ENCODE peak calls at places on chromosomes 11 and 22, in five cellular contexts. H, U, G, M and F are unnamed samples.

GRCh38 chr22:26377170-26377825 is 51.8 kb upstream of the ASPHD2 start:
- DNase-seq in U (no peak), M (peak; percentile 54), G (no peak), H (no peak), F (no peak)

GRCh38 chr11:22832315-22833041 is 2.9 kb upstream of the SVIP start:
- DNase-seq in U (no peak), H (no peak), G (peak; percentile 22), M (no peak), F (no peak)

GRCh38 chr22:19974935-19975706 is 33.5 kb upstream of the TXNRD2 start:
- DNase-seq in H (no peak), U (no peak), M (peak; percentile 41), G (no peak), F (peak; percentile 94)

GRCh38 chr22:43014062-43014875 is 680 bp downstream of the PACSIN2 start:
- DNase-seq in H (peak; percentile 54), U (no peak), G (peak; percentile 55), M (peak; percentile 65), F (peak; percentile 51)

GRCh38 chr11:86515297-86516094 is 140.8 kb downstream of the CCDC81 start:
- DNase-seq in G (peak; percentile 95), U (peak; percentile 91), M (peak; percentile 93), H (no peak), F (peak; percentile 69)

GRCh38 chr11:26730711-26731460 is 9.0 kb upstream of the SLC5A12 start:
- DNase-seq in M (no peak), G (peak; percentile 48), H (no peak), U (peak; percentile 1), F (no peak)

GRCh38 chr22:41713004-41713403 is 13.7 kb downstream of the MEI1 start:
- DNase-seq in H (no peak), U (no peak), M (no peak), G (no peak), F (peak; percentile 81)

GRCh38 chr11:67382481-67383136 is 9.2 kb upstream of the RAD9A start:
- DNase-seq in M (peak; percentile 80), U (peak; percentile 69), G (peak; percentile 79), H (peak; percentile 75), F (peak; percentile 65)

DNA sequence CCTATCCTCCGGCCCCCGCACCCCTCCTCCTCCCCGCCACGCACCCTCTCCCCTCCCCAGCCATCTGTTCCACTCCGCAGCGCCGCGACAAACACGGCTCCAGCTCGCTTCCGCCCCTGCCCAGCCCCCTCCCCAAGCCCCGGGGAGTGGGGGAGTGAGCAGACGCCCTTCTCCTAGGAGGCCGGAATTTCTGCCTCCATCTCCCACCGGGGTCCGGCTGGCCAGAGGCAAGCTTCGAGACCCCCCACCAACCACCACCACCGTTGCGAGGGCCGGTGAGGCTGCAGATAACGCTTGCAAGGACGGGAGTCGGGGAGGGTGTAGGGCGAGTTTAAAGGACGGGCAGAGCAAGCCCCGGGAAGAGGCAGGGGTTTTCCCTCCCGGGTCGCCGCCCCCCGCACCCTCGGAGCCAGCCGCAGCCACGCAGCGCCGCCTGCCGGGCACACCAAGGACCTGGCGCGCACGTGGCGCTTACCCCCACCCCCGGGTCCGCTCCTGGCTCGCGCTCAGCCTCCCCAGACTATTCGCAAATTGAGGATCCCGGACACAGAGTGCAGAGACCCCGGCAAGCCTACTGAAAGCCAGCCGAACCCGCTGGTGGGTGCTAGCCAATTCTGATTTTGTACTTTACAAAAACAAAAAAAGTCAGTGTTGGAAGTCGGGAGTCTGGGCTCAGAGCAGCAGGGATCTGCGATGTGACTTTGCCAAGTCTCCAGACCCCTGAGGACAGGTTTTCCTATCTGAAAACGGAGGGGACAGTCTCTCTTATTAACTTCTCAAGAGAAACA is 22.6 kb downstream of the RTN4RL2 start:
- DNase-seq in G (peak; percentile 45), H (peak; percentile 55), M (peak; percentile 69), U (peak; percentile 21), F (peak; percentile 46)
- H2BK120ac ChIP-seq in G (no peak overlapping the region), H (peak overlapping the region; percentile 64), M (peak overlapping the region; percentile 33), U (no peak overlapping the region), F (no peak overlapping the region)

DNA sequence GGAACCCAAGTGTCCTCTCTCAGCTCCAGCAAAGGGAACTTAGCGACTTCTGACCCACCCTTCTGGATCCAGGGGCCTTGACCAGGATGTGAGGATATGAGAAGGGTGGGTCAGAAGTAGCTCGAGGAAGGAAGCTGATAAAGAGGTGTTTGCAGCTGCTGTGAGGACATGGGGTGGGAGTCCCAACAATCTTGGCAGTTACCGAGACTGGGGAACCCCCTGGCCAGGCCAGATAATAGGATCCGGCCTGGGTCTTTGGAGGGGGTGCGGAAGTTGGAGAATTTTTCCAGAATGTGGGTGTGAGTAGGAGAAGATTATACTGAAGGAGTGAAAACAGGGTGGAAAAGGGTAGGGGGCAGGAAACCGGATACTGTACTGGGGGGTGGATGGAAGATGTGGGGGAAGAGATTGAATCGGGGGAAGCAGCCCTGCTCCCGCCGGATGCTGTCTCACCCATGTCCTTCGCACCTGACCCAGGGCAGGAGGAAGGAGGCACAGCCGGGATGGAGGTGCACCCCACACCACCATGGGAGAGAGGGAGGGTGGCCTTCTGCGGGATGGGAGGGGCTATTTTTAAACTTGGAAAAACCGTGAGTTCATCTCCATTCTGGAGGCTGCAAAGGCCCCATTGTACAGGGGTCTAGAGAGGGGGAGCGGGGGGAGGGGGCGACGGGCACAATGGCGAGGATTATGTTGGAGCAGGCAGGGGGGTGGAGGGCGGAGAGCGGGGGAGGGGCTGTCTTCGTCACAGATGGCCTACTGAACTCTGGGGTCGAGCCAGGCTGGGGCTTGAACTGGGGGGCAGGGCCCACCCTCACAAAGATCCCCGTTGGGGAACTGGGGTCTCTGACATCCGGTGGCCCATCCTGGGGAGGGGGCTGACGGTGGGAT is 3.0 kb upstream of the MCAM start:
- DNase-seq in H (no peak), U (no peak), M (peak; percentile 51), G (no peak), F (no peak)
- H3K4me3 ChIP-seq in H (no peak overlapping the region), U (no peak overlapping the region), M (no peak overlapping the region), G (no peak overlapping the region), F (no peak overlapping the region)

GRCh38 chr11:44942029-44942710 is 8.5 kb downstream of the TP53I11 start:
- DNase-seq in U (no peak), H (no peak), M (no peak), G (no peak), F (no peak)
- H2AK5ac ChIP-seq in U (peak overlapping the region; percentile 28), H (peak overlapping the region; percentile 83), M (peak overlapping the region; percentile 39), G (peak overlapping the region; percentile 62), F (no peak overlapping the region)

DNA sequence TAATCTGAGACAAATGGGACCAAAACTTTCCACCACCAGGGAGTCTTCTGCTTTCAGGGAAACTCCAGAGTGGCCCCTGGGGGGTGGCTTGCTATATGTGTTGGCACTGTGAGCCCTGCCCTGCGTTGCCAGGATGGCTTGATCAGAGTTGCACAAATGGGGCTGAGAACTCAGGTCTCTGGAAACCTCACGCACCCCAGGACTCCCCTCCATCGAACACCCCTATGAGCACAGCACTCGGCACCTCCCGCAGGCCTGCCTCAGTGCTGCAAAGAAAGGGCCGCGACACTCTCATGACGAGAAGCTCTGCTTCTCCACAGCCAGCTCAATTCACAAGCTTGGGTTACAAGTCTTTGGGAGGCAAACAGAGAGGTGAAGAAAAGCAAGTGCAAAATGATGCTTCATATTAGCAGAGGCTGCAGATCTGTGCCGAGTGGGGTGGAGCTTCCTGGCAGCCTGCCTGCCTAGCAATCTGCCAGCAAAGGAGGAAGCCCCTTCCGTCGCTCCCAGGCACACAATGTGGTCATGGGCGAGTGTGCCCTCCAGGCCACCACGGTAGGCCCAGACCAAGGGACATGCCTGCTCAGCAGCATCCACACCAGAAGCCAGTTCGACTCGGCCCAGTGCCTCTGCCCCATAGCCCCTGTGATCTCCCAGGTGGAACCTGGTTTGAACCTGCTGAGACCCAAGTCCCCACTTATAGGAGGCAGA is 55.7 kb downstream of the MYH9 start:
- DNase-seq in U (peak; percentile 49), M (peak; percentile 50), G (peak; percentile 59), H (no peak), F (no peak)
- H2BK120ac ChIP-seq in U (peak overlapping the region; percentile 97), M (no peak overlapping the region), G (peak overlapping the region; percentile 56), H (no peak overlapping the region), F (peak overlapping the region; percentile 94)

DNA sequence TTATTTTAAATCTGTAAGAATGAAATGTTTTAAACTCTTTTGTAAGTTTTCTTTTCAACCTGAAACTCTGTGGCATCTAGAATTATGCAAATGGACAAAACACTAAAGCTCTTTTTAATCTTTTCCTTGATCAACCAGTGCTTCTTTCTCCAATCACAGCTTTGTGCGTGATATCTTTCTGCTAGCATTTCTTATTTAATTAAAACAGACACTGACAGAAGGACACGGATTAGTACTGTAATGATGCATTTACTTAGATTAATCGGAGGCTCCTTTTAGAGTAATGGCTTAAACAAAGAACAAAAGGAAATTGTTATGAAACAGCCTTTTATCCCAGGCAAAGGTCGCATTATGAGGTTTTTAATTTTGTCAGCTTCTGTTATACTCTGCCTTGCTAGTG is 48.4 kb upstream of the SOX6 start:
- DNase-seq in U (no peak), H (no peak), G (no peak), M (no peak), F (no peak)
- H3K4me3 ChIP-seq in U (no peak overlapping the region), H (no peak overlapping the region), G (no peak overlapping the region), M (no peak overlapping the region), F (no peak overlapping the region)